ENCODE peak calls at places on chromosomes 6 and 20, in four cellular contexts. I is suprapubic skin; Q is omental fat pad; V is CD4-positive, alpha-beta T cell. Z is an unnamed sample.

GRCh38 chr6:33983109-33983475 is 162.8 kb downstream of the GRM4 start:
- DNase-seq in I (peak), Q (no peak), V (no peak), Z (no peak)

GRCh38 chr6:73452107-73452461 is at the start of gene CGAS:
- DNase-seq in I (peak), Q (peak), V (peak), Z (peak)

GRCh38 chr6:10690651-10691445 is 3.6 kb downstream of the C6orf52 start:
- DNase-seq in I (no peak), Q (no peak), V (no peak), Z (peak)

GRCh38 chr6:131045139-131045538 is 17.9 kb downstream of the EPB41L2 start:
- DNase-seq in I (no peak), Q (no peak), V (no peak), Z (no peak)

GRCh38 chr6:34468378-34468892 is 2.6 kb downstream of the PACSIN1 start:
- DNase-seq in I (no peak), Q (no peak), V (no peak), Z (no peak)

GRCh38 chr20:31822421-31823330 is 3.5 kb downstream of the MYLK2 start:
- DNase-seq in I (peak), Q (peak), V (peak), Z (peak)

GRCh38 chr6:159089909-159090308 is 45.1 kb upstream of the TAGAP start:
- DNase-seq in I (no peak), Q (no peak), V (no peak), Z (no peak)

GRCh38 chr6:35343092-35343834 is 905 bp downstream of the PPARD start:
- DNase-seq in I (no peak), Q (no peak), V (no peak), Z (peak)

GRCh38 chr6:13172294-13172693 is 156.0 kb downstream of the TBC1D7 start:
- DNase-seq in I (no peak), Q (no peak), V (no peak), Z (no peak)

GRCh38 chr6:109299695-109300564 is 82.3 kb downstream of the CD164 start:
- DNase-seq in I (no peak), Q (no peak), V (no peak), Z (no peak)

GRCh38 chr6:331622-332521 is 39.6 kb downstream of the DUSP22 start:
- DNase-seq in I (no peak), Q (no peak), V (no peak), Z (no peak)

GRCh38 chr6:137705166-137706064 is 161.6 kb upstream of the TNFAIP3 start:
- DNase-seq in I (no peak), Q (peak), V (peak), Z (peak)

GRCh38 chr6:84967389-84967788 is 203.0 kb upstream of the TBX18 start:
- DNase-seq in I (no peak), Q (no peak), V (no peak), Z (peak)

GRCh38 chr6:117555262-117555849 is 47.0 kb downstream of the GOPC start:
- DNase-seq in I (no peak), Q (no peak), V (no peak), Z (no peak)

GRCh38 chr6:158003910-158004695 is 22.4 kb downstream of the SYNJ2 start:
- DNase-seq in I (no peak), Q (no peak), V (no peak), Z (no peak)

GRCh38 chr20:50801747-50802125 is 6.9 kb downstream of the BCAS4 start:
- DNase-seq in I (no peak), Q (no peak), V (no peak), Z (no peak)

GRCh38 chr6:152094992-152095592 is 287.6 kb downstream of the ESR1 start:
- DNase-seq in I (no peak), Q (peak), V (no peak), Z (peak)

GRCh38 chr6:56091159-56091869 is 156.1 kb downstream of the COL21A1 start:
- DNase-seq in I (no peak), Q (no peak), V (no peak), Z (peak)

GRCh38 chr6:2921520-2922115 is 18.5 kb upstream of the SERPINB9 start:
- DNase-seq in I (no peak), Q (no peak), V (no peak), Z (no peak)

GRCh38 chr6:168524644-168525043 is 83.7 kb downstream of the SMOC2 start:
- DNase-seq in I (no peak), Q (no peak), V (no peak), Z (no peak)

GRCh38 chr6:167145468-167145867 is 12.3 kb downstream of the GPR31 start:
- DNase-seq in I (no peak), Q (no peak), V (no peak), Z (no peak)

GRCh38 chr6:134698228-134698627 is 251.7 kb downstream of the ALDH8A1 start:
- DNase-seq in I (no peak), Q (no peak), V (no peak), Z (no peak)

GRCh38 chr6:8180327-8181161 is 78.2 kb upstream of the EEF1E1 start:
- DNase-seq in I (no peak), Q (no peak), V (no peak), Z (peak)

GRCh38 chr6:8499540-8499939 is 64.2 kb upstream of the SLC35B3 start:
- DNase-seq in I (no peak), Q (no peak), V (no peak), Z (no peak)

GRCh38 chr20:44704551-44704971 is 10.6 kb upstream of the CCN5 start:
- DNase-seq in I (no peak), Q (no peak), V (no peak), Z (peak)

GRCh38 chr6:4612636-4613171 is 163.5 kb upstream of the CDYL start:
- DNase-seq in I (no peak), Q (no peak), V (no peak), Z (peak)

GRCh38 chr6:157240059-157240959 is 83.0 kb downstream of the TMEM242 start:
- DNase-seq in I (peak), Q (no peak), V (no peak), Z (peak)

GRCh38 chr20:61702246-61702645 is 363.4 kb downstream of the TAF4 start:
- DNase-seq in I (no peak), Q (no peak), V (no peak), Z (no peak)

GRCh38 chr6:87660226-87660886 is 41.7 kb downstream of the AKIRIN2 start:
- DNase-seq in I (no peak), Q (no peak), V (no peak), Z (peak)

GRCh38 chr6:25100288-25100687 is 164.5 kb upstream of the RIPOR2 start:
- DNase-seq in I (no peak), Q (no peak), V (no peak), Z (no peak)

GRCh38 chr20:33291830-33292355 is 8.9 kb downstream of the BPIFB1 start:
- DNase-seq in I (no peak), Q (no peak), V (peak), Z (peak)

GRCh38 chr6:109523478-109523877 is 40.5 kb upstream of the ZBTB24 start:
- DNase-seq in I (no peak), Q (no peak), V (no peak), Z (peak)

GRCh38 chr6:20877008-20877937 is 343.0 kb downstream of the CDKAL1 start:
- DNase-seq in I (no peak), Q (no peak), V (no peak), Z (peak)

GRCh38 chr6:150377211-150377781 is 8.5 kb downstream of the IYD start:
- DNase-seq in I (no peak), Q (no peak), V (no peak), Z (no peak)

GRCh38 chr20:38730989-38731737 is 6.9 kb downstream of the SLC32A1 start:
- DNase-seq in I (no peak), Q (peak), V (peak), Z (peak)

DNA sequence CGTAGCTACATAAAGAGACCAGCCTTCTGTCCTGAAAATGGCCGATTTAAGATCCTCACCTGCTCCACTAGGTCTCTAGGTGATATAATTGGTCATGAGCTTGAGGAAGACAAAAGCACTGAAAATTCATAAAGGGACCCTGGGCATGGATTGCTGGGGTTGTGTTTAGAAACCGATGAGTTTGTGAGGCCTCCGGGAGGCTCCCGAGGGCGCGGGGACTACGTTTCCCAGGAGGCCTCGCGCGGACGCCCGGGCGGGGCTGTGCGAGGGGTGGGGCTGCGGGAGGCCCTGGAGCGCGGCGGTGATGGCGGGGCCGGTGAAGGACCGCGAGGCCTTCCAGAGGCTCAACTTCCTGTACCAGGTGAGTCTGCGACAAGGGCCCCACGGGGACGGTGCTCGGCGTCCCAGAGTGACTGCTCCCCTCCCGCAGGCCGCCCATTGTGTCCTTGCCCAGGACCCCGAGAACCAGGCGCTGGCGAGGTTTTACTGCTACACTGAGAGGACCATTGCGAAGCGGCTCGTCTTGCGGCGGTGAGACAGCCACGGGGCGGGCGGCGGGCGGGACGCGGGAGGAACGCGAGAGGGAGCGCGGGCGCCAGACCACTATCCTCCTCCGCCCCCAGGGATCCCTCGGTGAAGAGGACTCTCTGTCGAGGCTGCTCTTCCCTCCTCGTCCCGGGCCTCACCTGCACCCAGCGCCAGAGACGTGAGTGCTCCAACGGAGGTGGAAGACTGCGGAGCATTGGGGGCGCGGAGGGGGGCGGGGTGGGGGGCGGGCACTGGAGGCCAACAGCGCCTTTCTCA is at the start of gene RPP21:
- DNase-seq in I (peak), Q (peak), V (peak), Z (peak)
- TF ChIP-seq CTCF in I (no peak), Q (no peak), V (no peak), Z (no peak)

DNA sequence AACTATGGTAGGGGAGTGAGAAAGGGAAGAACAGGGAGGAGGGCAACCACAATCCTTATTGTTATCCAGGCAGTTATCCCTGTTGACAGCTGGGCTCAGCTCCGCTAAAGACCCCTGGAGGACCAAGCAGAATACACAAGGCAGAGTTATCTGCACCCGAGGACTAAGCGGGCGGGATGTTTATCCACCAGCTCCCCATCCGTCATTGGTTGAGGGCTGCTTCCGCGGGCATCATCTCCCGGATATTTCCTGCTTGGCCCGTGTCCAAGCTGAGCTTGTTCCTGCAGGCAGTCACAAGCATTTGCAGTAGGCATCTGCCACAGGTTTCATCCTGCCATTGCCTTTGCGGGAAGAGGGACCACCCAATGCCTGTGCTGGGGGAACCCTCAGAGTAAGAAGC is 102.1 kb downstream of the DLGAP4 start:
- DNase-seq in I (no peak), Q (no peak), V (no peak), Z (peak)
- TF ChIP-seq CTCF in I (no peak), Q (no peak), V (no peak), Z (no peak)

DNA sequence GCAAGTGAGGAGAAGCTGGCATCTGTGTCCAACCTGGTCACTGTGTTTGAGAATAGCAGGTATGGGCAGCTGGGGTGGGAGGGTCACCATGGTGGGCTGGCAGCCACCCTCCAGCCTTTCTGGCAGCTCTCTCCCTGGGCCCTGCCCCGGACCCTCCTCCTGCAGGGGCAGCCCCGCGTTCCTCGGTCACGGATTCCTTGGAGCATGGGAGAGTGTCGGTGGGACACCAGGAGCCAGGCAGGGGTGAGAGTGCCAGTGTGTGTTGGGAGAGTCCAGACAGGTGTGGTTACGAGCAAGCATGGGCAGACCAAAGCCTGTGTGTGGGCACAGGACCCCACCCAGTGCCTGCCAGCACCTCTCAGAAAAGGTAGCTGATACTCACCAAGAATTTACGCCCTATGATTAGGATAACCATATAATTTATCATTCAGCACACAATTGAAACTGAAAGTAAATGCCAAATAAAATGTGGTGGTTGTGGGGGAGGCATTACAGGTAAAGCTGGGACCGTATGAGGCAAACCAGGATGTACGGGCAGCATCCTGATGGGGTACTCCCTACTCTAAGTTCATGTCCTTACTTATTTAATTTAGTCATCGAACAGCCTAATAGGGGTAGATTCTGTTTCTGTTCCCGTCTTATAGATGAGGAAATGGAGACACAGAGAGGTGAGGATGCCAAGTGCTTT is 516 bp downstream of the FGD2 start:
- DNase-seq in I (no peak), Q (no peak), V (no peak), Z (no peak)
- TF ChIP-seq CTCF in I (no peak), Q (no peak), V (no peak), Z (no peak)

GRCh38 chr20:23606652-23607049 is 934 bp upstream of the CST9 start:
- DNase-seq in I (no peak), Q (peak), V (peak), Z (peak)
- TF ChIP-seq CTCF in I (peak), Q (no peak), V (peak), Z (peak)

DNA sequence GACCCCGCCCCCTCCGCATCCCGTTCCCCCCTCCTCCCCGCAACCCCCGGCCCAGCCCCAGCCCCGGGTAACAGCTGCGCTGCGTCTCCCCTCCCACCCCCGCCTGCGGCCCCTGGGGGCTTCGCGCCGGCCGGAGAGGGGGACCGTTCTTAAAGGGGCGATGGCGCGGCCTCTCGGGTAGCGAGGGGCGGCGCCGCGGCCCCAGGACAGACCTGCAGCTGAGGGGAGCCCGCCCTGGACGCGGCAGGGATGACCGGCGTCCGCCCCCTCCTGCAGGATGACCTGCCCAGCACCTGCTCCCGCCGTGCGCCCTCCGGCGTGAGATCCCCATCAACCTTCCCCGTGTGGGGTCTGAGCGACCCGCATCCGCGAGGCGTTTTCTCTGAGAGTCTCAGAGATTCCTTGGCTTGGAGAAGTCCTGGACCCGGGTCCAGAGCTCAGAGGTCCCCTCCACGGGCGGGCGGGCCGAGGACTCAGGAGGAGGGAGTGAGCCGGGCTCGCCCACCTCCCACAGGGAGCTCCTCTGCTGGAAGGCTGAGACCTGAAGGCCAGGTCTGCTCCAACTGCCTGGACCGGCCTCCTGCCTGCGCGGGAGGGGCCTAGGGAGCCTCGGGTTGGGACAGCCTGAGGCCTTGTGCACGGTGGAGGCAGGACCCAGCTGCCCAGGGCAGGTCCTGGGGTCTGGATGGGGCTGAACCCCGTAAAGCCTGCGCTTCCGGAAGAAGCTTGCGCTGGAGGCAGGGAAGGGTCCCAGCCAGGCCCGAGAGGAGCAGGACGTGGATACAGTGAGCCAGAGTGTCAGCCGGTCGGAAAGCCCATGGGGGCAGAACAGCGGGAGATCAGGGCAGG is 497 bp upstream of the NKAIN4 start:
- DNase-seq in I (no peak), Q (no peak), V (no peak), Z (no peak)
- TF ChIP-seq CTCF in I (no peak), Q (no peak), V (no peak), Z (no peak)

DNA sequence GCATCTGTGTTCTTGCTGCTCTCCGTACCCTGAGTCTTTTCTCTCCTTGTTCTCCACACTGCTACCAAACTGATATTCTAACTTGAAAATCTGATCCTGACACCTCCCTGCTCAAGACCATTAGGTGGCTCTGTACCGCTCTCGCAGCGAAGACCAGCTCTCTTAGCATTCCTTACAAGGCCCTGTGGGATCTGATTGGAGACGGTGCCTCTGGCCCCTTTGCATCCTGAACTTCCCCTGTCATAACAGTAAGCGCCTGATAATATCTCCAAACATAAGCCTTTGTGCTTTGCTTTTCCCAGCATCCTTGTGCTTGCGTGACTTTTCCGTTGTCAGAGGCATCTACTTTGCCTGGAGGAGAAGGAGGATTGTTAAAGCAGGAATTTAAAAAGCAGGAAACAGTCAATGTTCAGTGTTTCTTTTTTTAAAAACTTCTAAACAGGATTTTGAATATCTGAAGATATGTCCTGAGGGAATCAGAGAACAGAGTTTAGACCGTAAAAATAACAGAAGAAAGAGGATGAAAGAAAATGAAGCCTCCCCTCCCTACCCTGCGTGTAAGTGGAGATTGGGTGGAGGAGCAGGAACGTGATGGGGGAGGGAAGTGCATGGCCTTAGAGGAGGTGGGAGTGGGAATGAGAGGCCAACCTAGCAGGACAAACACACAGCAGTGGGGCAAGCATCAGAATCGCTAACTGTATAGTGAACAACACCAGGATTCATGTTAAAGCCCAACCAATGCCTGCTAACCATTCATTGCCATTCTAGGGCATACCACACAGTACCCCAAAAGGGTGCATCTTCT is 89.2 kb upstream of the STMND1 start:
- DNase-seq in I (no peak), Q (no peak), V (no peak), Z (peak)
- TF ChIP-seq CTCF in I (no peak), Q (no peak), V (no peak), Z (peak)

Z was measured in fibroblast of pulmonary artery.